ENCODE peak calls at places on chromosomes 13 and 19, in six cellular contexts. C, N, I, A, H and L are unnamed samples.

GRCh38 chr13:113736258-113736731 is 22.7 kb upstream of the TMEM255B start:
- DNase-seq in C (peak), N (no peak), I (no peak), A (no peak), H (no peak), L (no peak)

GRCh38 chr13:114315074-114315785 is 927 bp downstream of the CHAMP1 start:
- DNase-seq in C (no peak), N (no peak), I (no peak), A (no peak), H (no peak), L (peak)

GRCh38 chr19:58356236-58356970 is 3.1 kb upstream of the A1BG start:
- DNase-seq in C (no peak), N (peak), I (peak), A (peak), H (no peak), L (peak)

GRCh38 chr19:45069056-45069455 is 7.2 kb downstream of the ZNF296 start:
- DNase-seq in C (no peak), N (peak), I (no peak), A (no peak), H (no peak), L (no peak)

GRCh38 chr13:112638157-112638750 is 50.3 kb upstream of the TUBGCP3 start:
- DNase-seq in C (no peak), N (no peak), I (no peak), A (no peak), H (no peak), L (no peak)

GRCh38 chr13:84810781-84811180 is 928.5 kb upstream of the SLITRK1 start:
- DNase-seq in C (no peak), N (no peak), I (no peak), A (no peak), H (no peak), L (no peak)

GRCh38 chr13:42969558-42970172 is 22.4 kb downstream of the EPSTI1 start:
- DNase-seq in C (peak), N (peak), I (peak), A (peak), H (peak), L (peak)

GRCh38 chr19:49764341-49764740 is 1.2 kb upstream of the TSKS start:
- DNase-seq in C (no peak), N (no peak), I (no peak), A (no peak), H (no peak), L (no peak)

GRCh38 chr13:97749174-97749573 is 204.3 kb upstream of the IPO5 start:
- DNase-seq in C (no peak), N (peak), I (no peak), A (no peak), H (no peak), L (no peak)

GRCh38 chr19:11166281-11167142 is 10.9 kb upstream of the SPC24 start:
- DNase-seq in C (peak), N (peak), I (no peak), A (peak), H (no peak), L (no peak)

GRCh38 chr19:38252935-38253691 is 3.1 kb downstream of the PPP1R14A start:
- DNase-seq in C (peak), N (no peak), I (no peak), A (no peak), H (no peak), L (no peak)

GRCh38 chr13:66879971-66880370 is 350.2 kb downstream of the PCDH9 start:
- DNase-seq in C (no peak), N (no peak), I (no peak), A (no peak), H (no peak), L (no peak)

GRCh38 chr13:106376411-106377112 is 158.9 kb downstream of the EFNB2 start:
- DNase-seq in C (peak), N (peak), I (no peak), A (peak), H (no peak), L (no peak)

GRCh38 chr19:39384839-39385568 is 5.9 kb downstream of the PAF1 start:
- DNase-seq in C (no peak), N (no peak), I (no peak), A (no peak), H (no peak), L (no peak)

GRCh38 chr19:51441410-51442390 is 16.6 kb downstream of the SIGLEC8 start:
- DNase-seq in C (no peak), N (peak), I (peak), A (no peak), H (peak), L (peak)

GRCh38 chr19:45638930-45639729 is at the start of gene EML2:
- DNase-seq in C (no peak), N (no peak), I (peak), A (peak), H (peak), L (peak)

GRCh38 chr19:17854061-17854460 is 5.6 kb upstream of the RPL18A start:
- DNase-seq in C (no peak), N (no peak), I (no peak), A (no peak), H (no peak), L (no peak)

GRCh38 chr13:26310470-26310869 is 56.5 kb downstream of the CDK8 start:
- DNase-seq in C (no peak), N (no peak), I (no peak), A (no peak), H (no peak), L (no peak)

GRCh38 chr13:106534844-106535551 is 464 bp downstream of the EFNB2 start:
- DNase-seq in C (peak), N (peak), I (peak), A (no peak), H (no peak), L (no peak)